ENCODE peak calls at places on chromosomes 1 and 21, in four cellular contexts. J is G401, V is cardiac fibroblast, G is nucleus accumbens. B is an unnamed sample.

GRCh38 chr21:33870768-33871167 is 44.8 kb downstream of the ATP5PO start:
- DNase-seq in V (no peak), J (no peak), G (no peak), B (no peak)

GRCh38 chr1:157135646-157136045 is 2.5 kb downstream of the ETV3 start:
- DNase-seq in V (peak), G (no peak), J (no peak), B (no peak)

GRCh38 chr1:244665771-244666217 is 12.9 kb downstream of the DESI2 start:
- DNase-seq in J (no peak), G (no peak), V (peak), B (no peak)

GRCh38 chr1:212430955-212431394 is 1.7 kb upstream of the NENF start:
- DNase-seq in V (no peak), J (no peak), G (no peak), B (no peak)

GRCh38 chr1:183058835-183059234 is 35.6 kb downstream of the LAMC1 start:
- DNase-seq in G (no peak), V (peak), J (no peak), B (no peak)

GRCh38 chr1:31577515-31578191 is 1.3 kb downstream of the TINAGL1 start:
- DNase-seq in J (no peak), V (no peak), G (no peak), B (no peak)

GRCh38 chr1:157137051-157137772 is 983 bp downstream of the ETV3 start:
- DNase-seq in J (no peak), G (no peak), V (peak), B (peak)

GRCh38 chr1:203435628-203436027 is 40.0 kb upstream of the PRELP start:
- DNase-seq in G (no peak), J (no peak), V (no peak), B (no peak)

GRCh38 chr1:108551157-108551862 is 8.6 kb upstream of the EEIG2 start:
- DNase-seq in V (no peak), G (no peak), J (no peak), B (no peak)

GRCh38 chr1:119116725-119117124 is 23.7 kb downstream of the WARS2 start:
- DNase-seq in G (no peak), J (no peak), V (peak), B (no peak)

GRCh38 chr21:40404319-40404906 is 442.5 kb downstream of the DSCAM start:
- DNase-seq in J (no peak), G (no peak), V (no peak), B (peak)

GRCh38 chr1:244865028-244865371 is 657 bp upstream of the HNRNPU start:
- DNase-seq in J (no peak), G (peak), V (no peak), B (peak)

GRCh38 chr1:234265321-234265720 is 107.9 kb upstream of the COA6 start:
- DNase-seq in V (no peak), G (no peak), J (no peak), B (no peak)

GRCh38 chr1:54610048-54610447 is 13.3 kb downstream of the FAM151A start:
- DNase-seq in J (no peak), V (no peak), G (no peak), B (no peak)

GRCh38 chr1:73635021-73635420 is 563.0 kb downstream of the LRRIQ3 start:
- DNase-seq in J (no peak), G (no peak), V (no peak), B (no peak)

GRCh38 chr1:99122039-99122438 is 117.4 kb upstream of the PLPPR5 start:
- DNase-seq in G (no peak), V (no peak), J (no peak), B (no peak)

GRCh38 chr1:86938855-86939254 is 24.4 kb downstream of the HS2ST1 start:
- DNase-seq in G (no peak), J (no peak), V (no peak), B (no peak)

GRCh38 chr21:36584980-36585940 is 105.3 kb upstream of the CLDN14 start:
- DNase-seq in J (no peak), V (peak), G (no peak), B (no peak)

GRCh38 chr1:151238467-151238739 is 16.1 kb upstream of the PSMD4 start:
- DNase-seq in G (no peak), V (peak), J (no peak), B (peak)

GRCh38 chr1:54459140-54459539 is 52.9 kb upstream of the SSBP3 start:
- DNase-seq in J (no peak), G (no peak), V (peak), B (no peak)

GRCh38 chr1:2530501-2531361 is 668 bp upstream of the HES5 start:
- DNase-seq in V (no peak), J (peak), G (peak), B (peak)

GRCh38 chr21:32457360-32457840 is 44.9 kb downstream of the EVA1C start:
- DNase-seq in G (no peak), V (peak), J (peak), B (no peak)

GRCh38 chr1:171280596-171280995 is 32.3 kb downstream of the FMO1 start:
- DNase-seq in J (no peak), G (no peak), V (no peak), B (no peak)

GRCh38 chr1:211323156-211324063 is 3.2 kb upstream of the TRAF5 start:
- DNase-seq in J (no peak), V (peak), G (no peak), B (peak)

B was measured in MG63.